ENCODE peak calls at places on chromosomes 3 and 15, in nine cellular contexts. N, B, T, Q, H, U, P, C and Z are unnamed samples.

GRCh38 chr15:53693729-53694533 is 65.5 kb downstream of the WDR72 start:
- DNase-seq in P (no peak), C (no peak), Q (no peak), H (no peak), U (peak; percentile 23), T (no peak), N (no peak), B (no peak), Z (no peak)

GRCh38 chr3:189108735-189109134 is 63.0 kb upstream of the TPRG1 start:
- DNase-seq in T (no peak), B (no peak), C (no peak), H (no peak), P (no peak), Q (no peak), N (no peak), U (no peak), Z (no peak)

GRCh38 chr3:10353160-10353559 is 32.2 kb upstream of the SEC13 start:
- DNase-seq in H (no peak), B (no peak), N (no peak), T (no peak), P (no peak), U (no peak), C (no peak), Q (no peak), Z (no peak)

GRCh38 chr15:66394472-66394871 is 7.8 kb downstream of the MAP2K1 start:
- DNase-seq in P (no peak), B (no peak), H (no peak), T (no peak), U (no peak), C (no peak), N (no peak), Q (no peak), Z (no peak)

GRCh38 chr3:177894021-177894690 is 642.1 kb upstream of the KCNMB2 start:
- DNase-seq in Q (no peak), B (no peak), P (peak; percentile 19), U (no peak), H (no peak), C (no peak), N (no peak), T (no peak), Z (no peak)

GRCh38 chr15:46080018-46080417 is 445.2 kb downstream of the SQOR start:
- DNase-seq in C (no peak), H (no peak), Q (no peak), U (no peak), T (no peak), B (peak; percentile 90), P (no peak), N (no peak), Z (no peak)

GRCh38 chr3:8755564-8756237 is 13.7 kb downstream of the OXTR start:
- DNase-seq in P (no peak), B (no peak), Q (peak; percentile 53), N (no peak), H (peak; percentile 37), T (no peak), C (no peak), U (no peak), Z (no peak)

GRCh38 chr3:195764961-195765706 is 44.4 kb downstream of the MUC20 start:
- DNase-seq in C (no peak), N (no peak), B (no peak), Q (no peak), H (no peak), T (no peak), U (no peak), P (no peak), Z (no peak)

GRCh38 chr3:112858410-112859069 is 11.9 kb upstream of the CD200R1L start:
- DNase-seq in P (no peak), B (no peak), Q (no peak), N (no peak), U (no peak), H (no peak), T (no peak), C (no peak), Z (peak; percentile 41)

GRCh38 chr3:144523396-144523795 is 551.8 kb downstream of the DIPK2A start:
- DNase-seq in T (no peak), Q (no peak), C (no peak), N (no peak), B (no peak), U (no peak), H (no peak), P (no peak), Z (no peak)

GRCh38 chr3:38117163-38117716 is 19.7 kb downstream of the ACAA1 start:
- DNase-seq in Q (no peak), P (no peak), C (no peak), H (no peak), T (no peak), N (no peak), B (no peak), U (peak; percentile 63), Z (no peak)

GRCh38 chr3:42014949-42015533 is 53.1 kb upstream of the ULK4 start:
- DNase-seq in C (no peak), N (no peak), U (no peak), Q (no peak), B (peak; percentile 2), T (no peak), H (peak; percentile 86), P (peak; percentile 52), Z (peak; percentile 31)